ENCODE peak calls at places on chromosomes 2 and 18, in five cellular contexts. I is H9, K is IMR-90, J is neuronal stem cell, L is trophoblast cell. W is an unnamed sample.

GRCh38 chr2:240645346-240646060 is 20.2 kb downstream of the GPR35 start:
- DNase-seq in I (peak), K (no peak), J (no peak), L (no peak), W (no peak)

GRCh38 chr2:122741403-122741802 is 986.0 kb downstream of the TSN start:
- DNase-seq in I (no peak), K (no peak), J (no peak), L (no peak), W (no peak)

GRCh38 chr2:218833023-218833609 is 1.5 kb upstream of the PRKAG3 start:
- DNase-seq in I (no peak), K (no peak), J (no peak), L (no peak), W (no peak)

GRCh38 chr2:152508446-152508845 is 173.5 kb downstream of the FMNL2 start:
- DNase-seq in I (no peak), K (peak), J (no peak), L (no peak), W (no peak)

GRCh38 chr2:218465987-218466633 is 47.2 kb downstream of the VIL1 start:
- DNase-seq in I (no peak), K (peak), J (no peak), L (no peak), W (peak)

GRCh38 chr2:17780546-17780945 is 26.6 kb downstream of the GEN1 start:
- DNase-seq in I (no peak), K (peak), J (no peak), L (no peak), W (no peak)

GRCh38 chr2:225735844-225736243 is 336.3 kb downstream of the NYAP2 start:
- DNase-seq in I (no peak), K (peak), J (no peak), L (no peak), W (no peak)

GRCh38 chr2:120251863-120252206 is 817 bp upstream of the RALB start:
- DNase-seq in I (no peak), K (no peak), J (no peak), L (no peak), W (no peak)

GRCh38 chr18:63783394-63783793 is 8.2 kb downstream of the SERPINB7 start:
- DNase-seq in I (peak), K (no peak), J (no peak), L (peak), W (peak)

GRCh38 chr18:48163184-48164095 is 233.0 kb upstream of the SMAD2 start:
- DNase-seq in I (no peak), K (no peak), J (no peak), L (no peak), W (no peak)

GRCh38 chr2:27408601-27409320 is 630 bp downstream of the PPM1G start:
- DNase-seq in I (no peak), K (no peak), J (no peak), L (no peak), W (peak)
- H3K23ac ChIP-seq in I (no peak), K (no peak), J (peak), L (no peak), W (peak)

DNA sequence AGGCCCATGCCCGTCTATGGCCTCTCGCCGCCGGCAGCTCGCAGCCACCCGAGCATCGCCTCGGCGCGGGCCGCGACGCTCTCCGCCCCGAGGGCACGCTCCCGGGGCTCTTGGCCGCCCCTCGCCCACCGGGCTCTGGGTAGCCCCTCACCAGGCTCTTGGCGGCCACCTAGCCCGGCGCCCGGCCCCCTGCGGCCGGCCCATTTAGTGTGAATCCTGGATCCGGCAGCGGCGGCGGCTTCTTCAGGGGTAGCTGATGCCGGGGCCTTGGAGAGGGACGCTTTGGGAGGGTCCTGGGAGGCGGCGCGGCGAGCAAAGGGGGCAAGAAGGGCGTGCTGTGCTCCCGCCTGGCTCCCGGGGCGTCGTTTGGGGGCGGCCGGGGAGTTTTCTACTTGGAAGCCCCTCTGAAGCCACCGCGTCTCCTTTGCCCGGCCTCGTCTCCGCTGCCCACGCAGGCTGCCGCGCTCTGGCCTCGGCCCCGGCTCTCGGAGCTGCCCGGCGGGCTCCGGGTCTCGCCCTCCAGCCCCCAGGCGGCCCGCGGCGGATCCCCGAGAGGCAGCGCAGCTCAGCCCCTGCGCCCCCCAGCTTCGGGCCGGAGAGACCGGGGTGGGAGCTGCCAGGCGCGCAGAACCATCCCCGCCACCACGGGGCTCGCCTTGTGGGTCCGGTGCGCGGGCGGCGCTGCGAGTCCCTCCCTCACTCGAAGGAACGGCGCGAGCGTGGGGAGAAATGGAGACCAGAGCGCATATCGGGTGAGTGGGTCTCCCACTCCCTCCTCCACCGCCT is 521 bp downstream of the PIEZO2 start:
- DNase-seq in I (peak), K (no peak), J (peak), L (no peak), W (peak)
- H3K23ac ChIP-seq in I (no peak), K (peak), J (peak), L (no peak), W (peak)

DNA sequence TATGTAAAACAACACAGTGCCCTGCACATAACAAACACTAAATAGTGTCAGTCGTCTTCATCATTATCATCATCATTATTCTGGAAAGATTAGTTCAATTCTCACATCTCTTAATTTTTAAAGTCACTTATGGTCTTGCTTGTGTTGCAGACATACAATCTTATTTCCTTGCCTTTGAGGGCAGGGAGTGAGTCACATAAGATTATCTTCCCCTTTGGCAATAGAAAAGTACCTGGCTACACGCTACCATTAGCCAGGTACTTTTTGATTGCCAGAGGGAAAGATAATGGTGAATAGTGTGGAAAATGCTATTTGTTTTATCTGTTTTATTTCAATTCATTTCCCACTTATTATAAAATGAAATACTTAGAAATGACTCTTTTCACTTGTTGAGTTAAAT is 76.6 kb upstream of the RMDN2 start:
- DNase-seq in I (no peak), K (no peak), J (no peak), L (no peak), W (no peak)
- H3K23ac ChIP-seq in I (no peak), K (no peak), J (no peak), L (no peak), W (no peak)

DNA sequence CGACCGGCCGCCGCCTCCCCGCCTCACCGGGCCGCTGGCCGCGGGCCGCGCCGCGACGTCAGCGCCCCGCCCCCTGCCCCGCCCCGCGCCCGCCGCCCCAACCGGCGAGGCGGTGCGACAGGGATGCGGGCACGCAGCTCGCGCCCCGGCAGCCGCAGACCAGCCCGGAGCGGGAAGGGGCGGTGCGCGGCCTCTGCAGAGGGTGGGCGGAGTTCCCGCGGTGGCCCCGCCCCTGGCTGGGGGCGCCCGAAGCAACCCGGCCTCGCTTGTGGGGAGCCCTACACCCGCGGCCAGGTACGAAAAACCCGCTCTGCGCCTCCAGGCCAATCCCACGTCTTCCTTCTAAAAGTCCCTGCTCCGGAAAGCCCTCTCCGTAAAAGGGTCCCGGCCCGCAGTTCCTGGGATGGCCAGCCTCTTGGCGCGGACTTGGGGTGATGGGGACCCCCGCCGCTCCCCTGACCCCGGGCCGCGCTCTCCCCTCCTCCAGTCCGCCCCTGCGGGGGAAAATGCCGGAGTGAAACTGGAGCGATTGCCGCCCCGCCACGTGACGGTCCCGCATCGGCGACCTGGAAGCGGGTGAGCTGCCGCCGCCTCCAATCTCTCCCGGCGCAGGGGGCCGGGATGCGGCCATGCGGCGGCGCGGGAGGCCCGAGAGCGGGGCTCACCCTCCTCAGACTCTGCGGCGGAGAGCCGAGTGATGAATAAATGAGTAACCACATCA is at the start of gene RAB11FIP5:
- DNase-seq in I (peak), K (peak), J (peak), L (peak), W (peak)
- H3K23ac ChIP-seq in I (no peak), K (peak), J (peak), L (no peak), W (no peak)

GRCh38 chr2:190183535-190183934 is 121.0 kb upstream of the MSTN start:
- DNase-seq in I (no peak), K (no peak), J (no peak), L (no peak), W (no peak)

GRCh38 chr2:190186238-190186637 is 123.7 kb upstream of the MSTN start:
- DNase-seq in I (no peak), K (peak), J (no peak), L (no peak), W (no peak)

GRCh38 chr2:190182071-190182524 is 119.6 kb upstream of the MSTN start:
- DNase-seq in I (no peak), K (no peak), J (no peak), L (no peak), W (no peak)

GRCh38 chr2:190185380-190185779 is 122.9 kb upstream of the MSTN start:
- DNase-seq in I (no peak), K (no peak), J (no peak), L (no peak), W (no peak)

DNA sequence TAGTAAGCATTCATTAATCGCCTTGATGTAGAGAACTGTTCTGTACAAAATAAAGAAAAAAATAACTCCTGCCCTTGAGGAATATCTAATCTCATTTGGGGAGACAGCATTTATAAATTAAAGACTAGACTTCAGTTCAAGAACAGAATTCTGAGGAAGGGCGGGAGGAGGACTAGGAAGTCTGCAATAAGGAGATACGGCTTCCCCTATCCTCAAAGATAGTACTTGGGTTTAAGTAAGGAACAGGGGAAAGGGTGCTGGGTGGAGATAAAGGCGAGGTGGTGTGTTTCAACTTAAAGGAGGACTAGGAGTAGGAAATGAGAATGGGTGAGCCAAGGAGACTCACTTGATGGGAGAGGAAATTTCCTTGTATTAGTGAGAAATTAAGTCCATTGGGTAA is 121.9 kb upstream of the MSTN start:
- DNase-seq in I (no peak), K (no peak), J (no peak), L (no peak), W (no peak)
- H3K23ac ChIP-seq in I (no peak), K (no peak), J (no peak), L (no peak), W (no peak)

GRCh38 chr2:174336403-174337336 is 1.9 kb downstream of the SP9 start:
- DNase-seq in I (peak), K (no peak), J (peak), L (peak), W (peak)

GRCh38 chr2:174337337-174338154 is 2.8 kb downstream of the SP9 start:
- DNase-seq in I (peak), K (no peak), J (peak), L (peak), W (peak)

GRCh38 chr2:174334781-174335604 is at the start of gene SP9:
- DNase-seq in I (peak), K (peak), J (peak), L (peak), W (peak)

GRCh38 chr2:174334278-174334715 is 457 bp upstream of the SP9 start:
- DNase-seq in I (peak), K (no peak), J (peak), L (no peak), W (no peak)

DNA sequence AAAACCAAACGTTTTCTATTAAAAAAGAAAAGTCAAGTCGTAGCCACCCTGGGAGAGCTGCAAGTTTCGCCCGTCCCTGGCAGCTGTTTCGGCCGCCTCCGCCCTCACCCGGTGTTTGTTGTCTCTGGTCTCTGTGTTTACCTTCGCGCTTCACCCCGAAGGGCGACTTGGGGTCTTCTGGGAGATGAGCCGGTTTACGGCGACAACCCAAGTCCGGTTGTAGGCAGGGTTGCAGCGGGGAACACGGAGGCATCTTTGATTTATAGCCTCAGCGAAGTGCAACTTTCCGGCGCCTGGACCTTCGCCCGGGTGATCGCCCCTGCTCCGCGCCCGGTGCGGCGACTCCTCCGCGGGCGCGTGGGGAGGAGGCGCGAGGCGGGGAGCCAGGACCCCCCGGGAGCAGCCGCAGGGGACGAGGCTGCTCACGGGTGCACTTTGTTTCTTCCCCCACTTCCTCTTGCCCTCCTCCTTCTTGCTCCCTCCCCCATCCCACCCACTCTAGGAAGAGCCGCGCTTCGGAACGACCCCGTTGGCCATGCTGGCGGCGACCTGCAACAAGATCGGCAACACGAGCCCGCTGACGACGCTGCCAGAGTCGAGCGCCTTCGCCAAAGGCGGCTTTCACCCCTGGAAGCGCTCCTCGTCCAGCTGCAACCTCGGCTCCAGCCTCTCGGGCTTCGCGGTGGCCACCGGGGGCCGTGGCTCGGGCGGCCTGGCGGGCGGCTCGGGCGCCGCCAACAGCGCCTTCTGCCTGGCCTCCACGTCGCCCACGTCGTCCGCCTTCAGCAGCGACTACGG is 1.1 kb downstream of the SP9 start:
- DNase-seq in I (peak), K (no peak), J (peak), L (no peak), W (peak)
- H3K23ac ChIP-seq in I (no peak), K (peak), J (peak), L (no peak), W (peak)

GRCh38 chr2:9205481-9205880 is 1.1 kb upstream of the ASAP2 start:
- DNase-seq in I (no peak), K (no peak), J (no peak), L (no peak), W (no peak)

GRCh38 chr2:9206991-9207640 is 504 bp downstream of the ASAP2 start:
- DNase-seq in I (no peak), K (no peak), J (peak), L (no peak), W (peak)

GRCh38 chr2:9210030-9210429 is 3.4 kb downstream of the ASAP2 start:
- DNase-seq in I (no peak), K (no peak), J (no peak), L (no peak), W (no peak)

GRCh38 chr2:9205963-9206948 is at the start of gene ASAP2:
- DNase-seq in I (peak), K (peak), J (peak), L (peak), W (peak)

GRCh38 chr2:9207641-9208301 is 1.2 kb downstream of the ASAP2 start:
- DNase-seq in I (peak), K (no peak), J (no peak), L (no peak), W (peak)
- H3K23ac ChIP-seq in I (no peak), K (peak), J (no peak), L (no peak), W (no peak)

W was measured in mesendoderm.